ENCODE peak calls at places on chromosomes 2 and 18, in ten cellular contexts. V is A549, M is GM13977, E is heart left ventricle, N is upper lobe of right lung, F is esophagus squamous epithelium, G is GM23338, I is astrocyte of the spinal cord, Y is omental fat pad, W is WTC11. L is an unnamed sample.

GRCh38 chr18:9683418-9684396 is 24.4 kb upstream of the RAB31 start:
- DNase-seq in V (peak; percentile 83), M (no peak), E (no peak), N (no peak), F (no peak), G (peak; percentile 23), I (peak; percentile 79), Y (no peak), W (no peak), L (no peak)

GRCh38 chr2:33373986-33374385 is 102.5 kb upstream of the RASGRP3 start:
- DNase-seq in V (peak; percentile 32), M (no peak), E (no peak), N (no peak), F (no peak), G (no peak), I (peak; percentile 20), Y (no peak), W (no peak), L (no peak)

GRCh38 chr18:49021076-49021432 is 70.3 kb upstream of the SMAD7 start:
- DNase-seq in V (no peak), M (no peak), E (no peak), N (peak; percentile 62), F (no peak), G (no peak), I (no peak), Y (no peak), W (no peak), L (no peak)

GRCh38 chr2:51919395-51919794 is 887.5 kb upstream of the NRXN1 start:
- DNase-seq in V (no peak), M (no peak), E (no peak), N (no peak), F (no peak), G (no peak), I (peak; percentile 34), Y (no peak), W (no peak), L (no peak)

GRCh38 chr2:178700922-178701342 is 106.3 kb downstream of the TTN start:
- DNase-seq in V (peak; percentile 48), M (peak; percentile 25), E (no peak), N (no peak), F (no peak), G (peak; percentile 77), I (peak; percentile 33), Y (no peak), W (no peak), L (no peak)

GRCh38 chr2:4909486-4909885 is 782.7 kb upstream of the SOX11 start:
- DNase-seq in V (no peak), M (no peak), E (no peak), N (no peak), F (no peak), G (no peak), I (no peak), Y (no peak), W (no peak), L (no peak)

GRCh38 chr2:12861344-12861942 is 144.7 kb downstream of the TRIB2 start:
- DNase-seq in V (no peak), M (no peak), E (no peak), N (no peak), F (no peak), G (no peak), I (no peak), Y (no peak), W (no peak), L (no peak)

GRCh38 chr2:196316050-196316430 is 144.7 kb upstream of the STK17B start:
- DNase-seq in V (peak; percentile 20), M (no peak), E (no peak), N (no peak), F (no peak), G (no peak), I (no peak), Y (no peak), W (no peak), L (no peak)

GRCh38 chr18:67010916-67011315 is 407.0 kb upstream of the CDH19 start:
- DNase-seq in V (peak; percentile 1), M (no peak), E (no peak), N (no peak), F (no peak), G (no peak), I (peak; percentile 23), Y (no peak), W (no peak), L (no peak)

GRCh38 chr18:33839452-33840225 is 261.6 kb downstream of the ASXL3 start:
- DNase-seq in V (peak; percentile 33), M (peak; percentile 37), E (no peak), N (no peak), F (no peak), G (peak; percentile 87), I (peak; percentile 78), Y (no peak), W (no peak), L (no peak)

GRCh38 chr2:235747868-235748144 is 254.0 kb downstream of the AGAP1 start:
- DNase-seq in V (no peak), M (no peak), E (no peak), N (no peak), F (no peak), G (no peak), I (no peak), Y (no peak), W (no peak), L (no peak)

GRCh38 chr2:233448220-233448559 is 93.9 kb downstream of the DGKD start:
- DNase-seq in V (peak; percentile 68), M (no peak), E (no peak), N (peak; percentile 56), F (no peak), G (peak; percentile 62), I (no peak), Y (no peak), W (peak; percentile 42), L (peak; percentile 34)
- TF ChIP-seq CTCF in V (peak; percentile 31), M (no peak), E (no peak), N (no peak), F (no peak), G (peak; percentile 47), I (peak; percentile 24), Y (no peak), W (no peak), L (peak; percentile 9)

GRCh38 chr18:34835466-34835865 is 125.4 kb downstream of the DTNA start:
- DNase-seq in V (no peak), M (no peak), E (no peak), N (no peak), F (no peak), G (no peak), I (no peak), Y (no peak), W (no peak), L (no peak)

GRCh38 chr18:34837769-34838194 is 127.7 kb downstream of the DTNA start:
- DNase-seq in V (no peak), M (no peak), E (peak; percentile 24), N (no peak), F (no peak), G (no peak), I (no peak), Y (no peak), W (no peak), L (no peak)

GRCh38 chr18:34834897-34835296 is 124.8 kb downstream of the DTNA start:
- DNase-seq in V (no peak), M (no peak), E (no peak), N (no peak), F (no peak), G (no peak), I (no peak), Y (no peak), W (no peak), L (no peak)

GRCh38 chr18:34838669-34839068 is 128.6 kb downstream of the DTNA start:
- DNase-seq in V (no peak), M (no peak), E (peak; percentile 18), N (no peak), F (no peak), G (peak; percentile 10), I (no peak), Y (no peak), W (no peak), L (no peak)

GRCh38 chr18:34840416-34840815 is 130.3 kb downstream of the DTNA start:
- DNase-seq in V (no peak), M (no peak), E (no peak), N (no peak), F (no peak), G (no peak), I (no peak), Y (no peak), W (no peak), L (no peak)
- TF ChIP-seq CTCF in V (no peak), M (no peak), E (no peak), N (no peak), F (no peak), G (no peak), I (no peak), Y (no peak), W (no peak), L (no peak)

GRCh38 chr2:217909156-217909820 is 93.5 kb downstream of the TNS1 start:
- DNase-seq in V (no peak), M (no peak), E (peak; percentile 22), N (no peak), F (no peak), G (peak; percentile 22), I (no peak), Y (no peak), W (no peak), L (no peak)

GRCh38 chr2:217910875-217911212 is 92.0 kb downstream of the TNS1 start:
- DNase-seq in V (no peak), M (no peak), E (no peak), N (no peak), F (no peak), G (no peak), I (no peak), Y (no peak), W (no peak), L (no peak)

GRCh38 chr2:217913415-217913814 is 89.4 kb downstream of the TNS1 start:
- DNase-seq in V (no peak), M (no peak), E (peak; percentile 36), N (no peak), F (no peak), G (no peak), I (no peak), Y (no peak), W (no peak), L (no peak)

GRCh38 chr2:217912030-217913024 is 90.5 kb downstream of the TNS1 start:
- DNase-seq in V (no peak), M (no peak), E (no peak), N (no peak), F (no peak), G (peak; percentile 60), I (no peak), Y (no peak), W (no peak), L (no peak)

GRCh38 chr2:217911283-217911965 is 91.4 kb downstream of the TNS1 start:
- DNase-seq in V (no peak), M (no peak), E (no peak), N (no peak), F (no peak), G (no peak), I (no peak), Y (no peak), W (no peak), L (no peak)
- TF ChIP-seq CTCF in V (no peak), M (no peak), E (no peak), N (no peak), F (no peak), G (no peak), I (no peak), Y (no peak), W (no peak), L (no peak)

GRCh38 chr2:221640686-221641085 is 68.6 kb upstream of the EPHA4 start:
- DNase-seq in V (no peak), M (no peak), E (no peak), N (no peak), F (no peak), G (no peak), I (no peak), Y (no peak), W (no peak), L (no peak)

GRCh38 chr2:221641181-221641871 is 69.2 kb upstream of the EPHA4 start:
- DNase-seq in V (no peak), M (no peak), E (no peak), N (peak; percentile 76), F (no peak), G (no peak), I (peak; percentile 88), Y (no peak), W (no peak), L (no peak)

GRCh38 chr2:221635949-221636348 is 63.8 kb upstream of the EPHA4 start:
- DNase-seq in V (peak; percentile 56), M (no peak), E (no peak), N (no peak), F (no peak), G (peak; percentile 17), I (no peak), Y (no peak), W (no peak), L (no peak)
- TF ChIP-seq CTCF in V (no peak), M (no peak), E (no peak), N (peak; percentile 40), F (no peak), G (peak; percentile 12), I (peak; percentile 9), Y (no peak), W (no peak), L (no peak)

L was measured in activated CD8-positive, alpha-beta T cell treated with anti-CD3 and anti-CD28 coated beads for 36 hours.